ENCODE peak calls at places on chromosome 11, in six cellular contexts. One of them, this sample, is unnamed.
A peak's percentile ranks its signal among the peaks of the same experiment; 100 is the strongest.

GRCh38 chr11:70247710-70248072 is 22.8 kb upstream of the PPFIA1 start:
- DNase-seq in KBM-7: no peak
- DNase-seq in PC-3: peak; percentile 59
- DNase-seq in nucleus accumbens: no peak
- DNase-seq in DMS153: no peak
- DNase-seq in M059J: peak; percentile 81
- DNase-seq in this sample: no peak

GRCh38 chr11:92830382-92831148 is 138.9 kb upstream of the MTNR1B start:
- DNase-seq in PC-3: no peak
- DNase-seq in M059J: no peak
- DNase-seq in nucleus accumbens: no peak
- DNase-seq in DMS153: peak; percentile 72
- DNase-seq in KBM-7: no peak
- DNase-seq in this sample: no peak

GRCh38 chr11:65781962-65782815 is 1.4 kb upstream of the AP5B1 start:
- DNase-seq in nucleus accumbens: no peak
- DNase-seq in DMS153: no peak
- DNase-seq in KBM-7: no peak
- DNase-seq in M059J: no peak
- DNase-seq in PC-3: no peak
- DNase-seq in this sample: no peak

GRCh38 chr11:120210651-120211521 is at the start of gene OAF:
- DNase-seq in nucleus accumbens: no peak
- DNase-seq in DMS153: no peak
- DNase-seq in M059J: peak; percentile 88
- DNase-seq in PC-3: peak; percentile 89
- DNase-seq in KBM-7: peak; percentile 87
- DNase-seq in this sample: peak; percentile 76

GRCh38 chr11:2445107-2445947 is 519 bp downstream of the KCNQ1 start:
- DNase-seq in DMS153: no peak
- DNase-seq in M059J: no peak
- DNase-seq in KBM-7: peak; percentile 26
- DNase-seq in PC-3: no peak
- DNase-seq in nucleus accumbens: no peak
- DNase-seq in this sample: no peak

GRCh38 chr11:84468255-84468654 is 1158.9 kb downstream of the DLG2 start:
- DNase-seq in M059J: no peak
- DNase-seq in nucleus accumbens: no peak
- DNase-seq in KBM-7: no peak
- DNase-seq in PC-3: no peak
- DNase-seq in DMS153: no peak
- DNase-seq in this sample: no peak

GRCh38 chr11:67452141-67452952 is at the start of gene GPR152:
- DNase-seq in nucleus accumbens: no peak
- DNase-seq in DMS153: peak; percentile 42
- DNase-seq in KBM-7: no peak
- DNase-seq in M059J: peak; percentile 71
- DNase-seq in PC-3: no peak
- DNase-seq in this sample: no peak

GRCh38 chr11:116406042-116406441 is 366.7 kb downstream of the BUD13 start:
- DNase-seq in PC-3: no peak
- DNase-seq in M059J: no peak
- DNase-seq in nucleus accumbens: no peak
- DNase-seq in DMS153: no peak
- DNase-seq in KBM-7: no peak
- DNase-seq in this sample: no peak

GRCh38 chr11:112732031-112732430 is 229.2 kb upstream of the NCAM1 start:
- DNase-seq in PC-3: no peak
- DNase-seq in M059J: no peak
- DNase-seq in DMS153: no peak
- DNase-seq in nucleus accumbens: no peak
- DNase-seq in KBM-7: no peak
- DNase-seq in this sample: no peak

GRCh38 chr11:9758676-9759518 is 95.0 kb downstream of the SWAP70 start:
- DNase-seq in DMS153: peak; percentile 18
- DNase-seq in KBM-7: peak; percentile 72
- DNase-seq in PC-3: peak; percentile 57
- DNase-seq in nucleus accumbens: no peak
- DNase-seq in M059J: peak; percentile 89
- DNase-seq in this sample: peak; percentile 37

This sample was measured in NCI-H1417.